ENCODE peak calls at places on chromosomes 12 and 14, in seven cellular contexts. T, M, R, U, K, Z and F are unnamed samples.

GRCh38 chr12:69515394-69515793 is 45.2 kb downstream of the FRS2 start:
- DNase-seq in T (no peak), M (no peak), R (no peak), U (no peak), K (no peak), Z (no peak), F (no peak)

GRCh38 chr14:72894623-72895378 is 900 bp upstream of the DPF3 start:
- DNase-seq in T (no peak), M (no peak), R (no peak), U (peak), K (peak), Z (no peak), F (peak)

GRCh38 chr12:10709808-10710207 is 13.3 kb downstream of the YBX3 start:
- DNase-seq in T (no peak), M (no peak), R (no peak), U (no peak), K (no peak), Z (no peak), F (no peak)

GRCh38 chr14:99574099-99574880 is 29.7 kb downstream of the CCDC85C start:
- DNase-seq in T (no peak), M (no peak), R (no peak), U (no peak), K (peak), Z (no peak), F (peak)

GRCh38 chr14:29637406-29637805 is 290.2 kb downstream of the PRKD1 start:
- DNase-seq in T (no peak), M (no peak), R (peak), U (no peak), K (peak), Z (peak), F (peak)

GRCh38 chr14:95460647-95461478 is 55.6 kb downstream of the SYNE3 start:
- DNase-seq in T (no peak), M (no peak), R (peak), U (peak), K (peak), Z (peak), F (peak)

GRCh38 chr12:45216297-45216982 is 545 bp downstream of the ANO6 start:
- DNase-seq in T (peak), M (peak), R (peak), U (peak), K (peak), Z (peak), F (peak)

GRCh38 chr12:46391630-46392029 is 19.1 kb upstream of the SLC38A2 start:
- DNase-seq in T (no peak), M (no peak), R (peak), U (no peak), K (no peak), Z (no peak), F (no peak)

GRCh38 chr12:104273503-104273902 is 30.0 kb upstream of the EID3 start:
- DNase-seq in T (no peak), M (no peak), R (no peak), U (no peak), K (no peak), Z (no peak), F (no peak)

GRCh38 chr12:84497819-84498218 is 414.8 kb downstream of the SLC6A15 start:
- DNase-seq in T (no peak), M (no peak), R (no peak), U (peak), K (no peak), Z (no peak), F (peak)

GRCh38 chr14:47490353-47490752 is 185.1 kb downstream of the MDGA2 start:
- DNase-seq in T (no peak), M (no peak), R (no peak), U (no peak), K (no peak), Z (no peak), F (no peak)

GRCh38 chr14:88005978-88006851 is 1.3 kb downstream of the GPR65 start:
- DNase-seq in T (no peak), M (peak), R (no peak), U (no peak), K (no peak), Z (no peak), F (no peak)

GRCh38 chr12:647713-648085 is 15.5 kb downstream of the NINJ2 start:
- DNase-seq in T (no peak), M (no peak), R (no peak), U (no peak), K (no peak), Z (no peak), F (no peak)